ENCODE peak calls at places on chromosomes 16 and 17, in five cellular contexts. N, G, Y, D and P are unnamed samples.

GRCh38 chr17:58249270-58250133 is 11.1 kb downstream of the LPO start:
- DNase-seq in Y (peak), D (no peak), N (peak), G (peak), P (peak)

GRCh38 chr17:61460796-61461585 is 8.8 kb downstream of the TBX4 start:
- DNase-seq in Y (no peak), G (no peak), D (no peak), N (no peak), P (no peak)

GRCh38 chr17:47239663-47240374 is 13.8 kb upstream of the ITGB3 start:
- DNase-seq in Y (peak), G (peak), N (peak), D (peak), P (no peak)

GRCh38 chr16:28936784-28937155 is 5.0 kb downstream of the CD19 start:
- DNase-seq in N (no peak), D (no peak), G (no peak), Y (no peak), P (no peak)

GRCh38 chr17:73223626-73224616 is 31.1 kb downstream of the COG1 start:
- DNase-seq in Y (no peak), G (no peak), D (no peak), N (no peak), P (no peak)

GRCh38 chr16:66587881-66588600 is 8.8 kb downstream of the CMTM2 start:
- DNase-seq in D (no peak), N (no peak), G (no peak), Y (no peak), P (no peak)

GRCh38 chr16:86878290-86879160 is 300.2 kb downstream of the FOXL1 start:
- DNase-seq in D (no peak), N (no peak), G (no peak), Y (no peak), P (no peak)

GRCh38 chr16:79089735-79090284 is 510.7 kb downstream of the MAF start:
- DNase-seq in G (no peak), D (no peak), Y (no peak), N (no peak), P (no peak)

GRCh38 chr17:10136258-10136981 is 62.0 kb downstream of the GAS7 start:
- DNase-seq in N (no peak), G (no peak), D (no peak), Y (no peak), P (no peak)

GRCh38 chr17:79047923-79048825 is 24.2 kb downstream of the C1QTNF1 start:
- DNase-seq in D (no peak), G (no peak), Y (no peak), N (peak), P (no peak)

GRCh38 chr16:75801307-75801706 is 75.0 kb upstream of the CPHXL start:
- DNase-seq in N (no peak), Y (peak), G (no peak), D (no peak), P (no peak)

GRCh38 chr17:41451154-41451728 is 10.5 kb upstream of the KRT38 start:
- DNase-seq in D (no peak), G (no peak), N (no peak), Y (peak), P (no peak)

DNA sequence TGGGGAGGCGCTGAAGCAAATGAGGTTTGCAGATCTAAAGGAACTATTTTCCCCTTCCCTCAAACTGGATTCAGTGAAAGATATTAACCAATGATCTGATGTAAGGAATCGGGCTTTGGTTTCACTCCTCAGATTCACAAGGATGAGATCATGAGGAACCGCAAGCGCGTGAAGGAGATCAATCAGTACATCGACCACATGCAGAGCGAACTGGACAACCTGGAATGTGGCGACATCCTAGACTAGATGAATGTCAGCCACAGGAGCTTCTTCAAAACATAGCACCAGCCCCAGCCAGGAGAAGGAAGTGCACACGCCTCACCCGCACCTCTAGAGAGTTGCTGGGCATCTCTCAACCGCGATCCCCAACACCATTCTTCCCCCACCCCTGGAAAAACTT is 22.5 kb downstream of the ATPAF2 start:
- DNase-seq in Y (no peak), D (no peak), G (no peak), N (no peak), P (no peak)
- H3K27ac ChIP-seq in Y (no peak), D (no peak), G (no peak), N (no peak), P (no peak)

GRCh38 chr16:53433930-53434435 is 288 bp upstream of the RBL2 start:
- DNase-seq in D (no peak), N (no peak), Y (no peak), G (peak), P (no peak)
- H3K27ac ChIP-seq in D (peak), N (peak), Y (peak), G (peak), P (peak)

DNA sequence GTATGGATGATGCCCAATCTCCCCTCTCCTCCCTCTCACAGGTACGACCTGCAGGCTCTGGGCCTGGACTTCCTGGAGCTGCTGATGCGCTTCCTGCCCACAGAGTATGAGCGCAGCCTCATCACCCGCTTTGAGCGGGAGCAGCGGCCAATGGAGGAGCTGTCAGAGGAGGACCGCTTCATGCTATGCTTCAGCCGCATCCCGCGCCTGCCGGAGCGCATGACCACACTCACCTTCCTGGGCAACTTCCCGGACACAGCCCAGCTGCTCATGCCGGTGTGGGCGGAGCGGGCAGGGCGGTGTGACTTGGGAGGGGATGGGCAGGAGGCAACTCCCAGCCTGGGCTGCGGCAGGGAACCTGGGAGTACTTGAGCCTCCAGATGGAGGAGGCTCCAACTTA is 18.1 kb downstream of the SPATA32 start:
- DNase-seq in N (no peak), G (no peak), D (no peak), Y (no peak), P (no peak)
- H3K27ac ChIP-seq in N (no peak), G (no peak), D (no peak), Y (no peak), P (no peak)

GRCh38 chr17:2346475-2346874 is 9.2 kb downstream of the SGSM2 start:
- DNase-seq in D (no peak), Y (no peak), N (no peak), G (no peak), P (no peak)
- H3K27ac ChIP-seq in D (no peak), Y (no peak), N (no peak), G (no peak), P (peak)

DNA sequence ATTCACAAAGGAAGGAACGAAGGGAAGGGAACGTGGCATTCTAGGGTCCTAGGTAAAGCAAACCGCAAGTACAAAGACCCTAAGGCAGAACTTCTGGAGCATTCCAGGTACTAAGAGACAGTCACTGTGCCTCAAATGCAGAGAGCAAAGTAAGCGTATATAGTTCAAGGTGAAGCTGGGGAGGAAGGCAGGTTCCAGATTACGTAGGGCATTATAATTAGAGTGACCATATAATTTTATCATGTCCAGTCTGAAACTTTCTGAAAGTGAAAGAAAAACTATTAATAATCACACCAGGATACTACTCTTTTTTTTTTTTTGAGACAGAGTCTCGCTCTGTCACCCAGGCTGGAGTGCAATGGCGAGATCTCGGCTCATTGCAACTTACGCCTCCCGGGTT is 25.7 kb downstream of the METTL16 start:
- DNase-seq in N (no peak), G (no peak), Y (no peak), D (no peak), P (no peak)
- H3K27ac ChIP-seq in N (peak), G (no peak), Y (no peak), D (peak), P (no peak)

DNA sequence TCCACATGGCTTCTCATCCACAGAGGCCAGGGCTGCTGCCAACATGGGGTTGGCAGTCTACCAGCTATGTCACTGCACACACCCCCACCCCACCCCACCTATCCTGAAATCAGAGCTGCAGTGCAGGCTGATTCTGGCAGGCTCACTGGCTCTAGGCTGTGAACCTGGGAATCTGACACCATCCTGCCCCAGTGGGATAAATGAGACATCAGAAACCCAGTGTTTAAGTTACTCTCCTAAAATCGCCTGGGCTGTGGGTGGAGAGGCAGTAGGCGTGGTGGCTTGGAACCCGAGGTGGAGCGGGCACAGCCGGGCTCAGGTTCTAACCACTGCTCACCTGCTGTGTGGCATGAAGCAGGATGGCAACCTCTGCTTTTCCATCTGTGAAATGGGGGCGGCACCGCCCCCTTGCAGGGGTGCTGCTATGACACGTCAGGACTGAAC is 5.6 kb downstream of the SLC38A8 start:
- DNase-seq in G (no peak), D (no peak), Y (no peak), N (no peak), P (no peak)
- H3K27ac ChIP-seq in G (no peak), D (no peak), Y (no peak), N (no peak), P (no peak)